ENCODE peak calls at places on chromosome 6, in four cellular contexts. M is stimulated activated CD4-positive, alpha-beta T cell treated with anti-CD3 and anti-CD28 coated beads, Interleukin-15, amount 100 ng/mL, for 1 hour; B is T-helper 2 cell; C is GM12865. H is an unnamed sample.

GRCh38 chr6:158757753-158758090 is 61.4 kb downstream of the EZR start:
- DNase-seq in B (no peak), M (no peak), C (no peak), H (no peak)

GRCh38 chr6:14772188-14772587 is 473.7 kb upstream of the JARID2 start:
- DNase-seq in C (no peak), B (no peak), M (no peak), H (no peak)

GRCh38 chr6:14542670-14543366 is 425.2 kb downstream of the CD83 start:
- DNase-seq in C (peak), B (peak), M (no peak), H (no peak)

GRCh38 chr6:17204548-17204947 is 76.6 kb upstream of the RBM24 start:
- DNase-seq in M (no peak), C (no peak), B (no peak), H (no peak)

GRCh38 chr6:18997375-18997826 is 610.3 kb downstream of the RNF144B start:
- DNase-seq in C (peak), B (peak), M (no peak), H (no peak)

GRCh38 chr6:36141091-36141490 is 10.8 kb downstream of the MAPK13 start:
- DNase-seq in B (peak), M (no peak), C (no peak), H (no peak)

GRCh38 chr6:50655848-50656453 is 57.4 kb upstream of the TFAP2D start:
- DNase-seq in C (peak), M (no peak), B (peak), H (no peak)

GRCh38 chr6:24547243-24547642 is 52.5 kb downstream of the ALDH5A1 start:
- DNase-seq in C (peak), B (peak), M (no peak), H (no peak)

GRCh38 chr6:164048840-164049239 is 634.3 kb downstream of the QKI start:
- DNase-seq in C (no peak), M (no peak), B (no peak), H (no peak)

GRCh38 chr6:139567095-139567494 is 192.6 kb upstream of the CITED2 start:
- DNase-seq in M (no peak), C (no peak), B (no peak), H (no peak)

GRCh38 chr6:118284736-118285360 is 263.2 kb upstream of the PLN start:
- DNase-seq in B (peak), M (no peak), C (no peak), H (no peak)

H was measured in frontal cortex.